ENCODE peak calls at places on chromosomes 5 and 9, in seven cellular contexts. One of them, this sample, is unnamed.

GRCh38 chr9:21252727-21253547 is 13.1 kb upstream of the IFNA14 start:
- DNase-seq in astrocyte of the spinal cord: peak
- DNase-seq in nephron progenitor cell: peak
- DNase-seq in epithelial cell of esophagus: peak
- DNase-seq in testis: peak
- DNase-seq in IMR-90: peak
- DNase-seq in stomach: no peak
- DNase-seq in this sample: peak

GRCh38 chr5:88190106-88190834 is 78.4 kb downstream of the TMEM161B start:
- DNase-seq in astrocyte of the spinal cord: no peak
- DNase-seq in nephron progenitor cell: no peak
- DNase-seq in epithelial cell of esophagus: peak
- DNase-seq in testis: no peak
- DNase-seq in IMR-90: no peak
- DNase-seq in stomach: no peak
- DNase-seq in this sample: no peak

GRCh38 chr5:143657814-143658395 is 154.1 kb upstream of the HMHB1 start:
- DNase-seq in astrocyte of the spinal cord: no peak
- DNase-seq in nephron progenitor cell: no peak
- DNase-seq in epithelial cell of esophagus: peak
- DNase-seq in testis: no peak
- DNase-seq in IMR-90: no peak
- DNase-seq in stomach: no peak
- DNase-seq in this sample: peak

GRCh38 chr5:40623480-40624420 is 56.0 kb upstream of the PTGER4 start:
- DNase-seq in astrocyte of the spinal cord: no peak
- DNase-seq in nephron progenitor cell: no peak
- DNase-seq in epithelial cell of esophagus: no peak
- DNase-seq in testis: no peak
- DNase-seq in IMR-90: no peak
- DNase-seq in stomach: no peak
- DNase-seq in this sample: no peak

GRCh38 chr5:117246386-117246785 is 671.8 kb upstream of the SEMA6A start:
- DNase-seq in astrocyte of the spinal cord: no peak
- DNase-seq in nephron progenitor cell: peak
- DNase-seq in epithelial cell of esophagus: no peak
- DNase-seq in testis: no peak
- DNase-seq in IMR-90: no peak
- DNase-seq in stomach: no peak
- DNase-seq in this sample: no peak

GRCh38 chr9:81317223-81317622 is 372.1 kb downstream of the TLE1 start:
- DNase-seq in astrocyte of the spinal cord: no peak
- DNase-seq in nephron progenitor cell: no peak
- DNase-seq in epithelial cell of esophagus: no peak
- DNase-seq in testis: no peak
- DNase-seq in IMR-90: no peak
- DNase-seq in stomach: no peak
- DNase-seq in this sample: no peak

GRCh38 chr9:108869092-108869725 is 7.1 kb downstream of the ACTL7A start:
- DNase-seq in astrocyte of the spinal cord: peak
- DNase-seq in nephron progenitor cell: no peak
- DNase-seq in epithelial cell of esophagus: peak
- DNase-seq in testis: no peak
- DNase-seq in IMR-90: peak
- DNase-seq in stomach: no peak
- DNase-seq in this sample: peak

GRCh38 chr9:27278374-27278773 is 18.6 kb downstream of the EQTN start:
- DNase-seq in astrocyte of the spinal cord: no peak
- DNase-seq in nephron progenitor cell: no peak
- DNase-seq in epithelial cell of esophagus: no peak
- DNase-seq in testis: no peak
- DNase-seq in IMR-90: no peak
- DNase-seq in stomach: no peak
- DNase-seq in this sample: peak

GRCh38 chr5:108193021-108193795 is 188.7 kb downstream of the FBXL17 start:
- DNase-seq in astrocyte of the spinal cord: peak
- DNase-seq in nephron progenitor cell: no peak
- DNase-seq in epithelial cell of esophagus: no peak
- DNase-seq in testis: no peak
- DNase-seq in IMR-90: peak
- DNase-seq in stomach: no peak
- DNase-seq in this sample: peak

GRCh38 chr5:137201876-137202275 is 297.2 kb downstream of the SPOCK1 start:
- DNase-seq in astrocyte of the spinal cord: peak
- DNase-seq in nephron progenitor cell: no peak
- DNase-seq in epithelial cell of esophagus: peak
- DNase-seq in testis: no peak
- DNase-seq in IMR-90: peak
- DNase-seq in stomach: no peak
- DNase-seq in this sample: peak

GRCh38 chr5:40165789-40166728 is 513.7 kb upstream of the PTGER4 start:
- DNase-seq in astrocyte of the spinal cord: peak
- DNase-seq in nephron progenitor cell: peak
- DNase-seq in epithelial cell of esophagus: peak
- DNase-seq in testis: no peak
- DNase-seq in IMR-90: peak
- DNase-seq in stomach: no peak
- DNase-seq in this sample: peak

GRCh38 chr5:10563132-10563939 is 534 bp upstream of the ANKRD33B start:
- DNase-seq in astrocyte of the spinal cord: no peak
- DNase-seq in nephron progenitor cell: no peak
- DNase-seq in epithelial cell of esophagus: peak
- DNase-seq in testis: no peak
- DNase-seq in IMR-90: peak
- DNase-seq in stomach: no peak
- DNase-seq in this sample: peak

GRCh38 chr5:178995341-178995690 is 196 bp upstream of the GRM6 start:
- DNase-seq in astrocyte of the spinal cord: no peak
- DNase-seq in nephron progenitor cell: no peak
- DNase-seq in epithelial cell of esophagus: no peak
- DNase-seq in testis: no peak
- DNase-seq in IMR-90: no peak
- DNase-seq in stomach: no peak
- DNase-seq in this sample: no peak

GRCh38 chr9:136978073-136978864 is 965 bp downstream of the PTGDS start:
- DNase-seq in astrocyte of the spinal cord: peak
- DNase-seq in nephron progenitor cell: peak
- DNase-seq in epithelial cell of esophagus: peak
- DNase-seq in testis: peak
- DNase-seq in IMR-90: peak
- DNase-seq in stomach: peak
- DNase-seq in this sample: peak

GRCh38 chr5:157266286-157267007 is 524 bp downstream of the CYFIP2 start:
- DNase-seq in astrocyte of the spinal cord: no peak
- DNase-seq in nephron progenitor cell: peak
- DNase-seq in epithelial cell of esophagus: no peak
- DNase-seq in testis: no peak
- DNase-seq in IMR-90: no peak
- DNase-seq in stomach: peak
- DNase-seq in this sample: no peak

GRCh38 chr9:112048924-112049785 is 125.9 kb downstream of the SUSD1 start:
- DNase-seq in astrocyte of the spinal cord: peak
- DNase-seq in nephron progenitor cell: no peak
- DNase-seq in epithelial cell of esophagus: no peak
- DNase-seq in testis: no peak
- DNase-seq in IMR-90: peak
- DNase-seq in stomach: peak
- DNase-seq in this sample: no peak

GRCh38 chr5:88690619-88691560 is 192.1 kb downstream of the MEF2C start:
- DNase-seq in astrocyte of the spinal cord: peak
- DNase-seq in nephron progenitor cell: peak
- DNase-seq in epithelial cell of esophagus: peak
- DNase-seq in testis: peak
- DNase-seq in IMR-90: peak
- DNase-seq in stomach: peak
- DNase-seq in this sample: peak

GRCh38 chr5:147611483-147611882 is 101.6 kb upstream of the DPYSL3 start:
- DNase-seq in astrocyte of the spinal cord: no peak
- DNase-seq in nephron progenitor cell: no peak
- DNase-seq in epithelial cell of esophagus: no peak
- DNase-seq in testis: no peak
- DNase-seq in IMR-90: no peak
- DNase-seq in stomach: no peak
- DNase-seq in this sample: no peak

GRCh38 chr5:112491257-112491656 is 72.2 kb upstream of the EPB41L4A start:
- DNase-seq in astrocyte of the spinal cord: no peak
- DNase-seq in nephron progenitor cell: no peak
- DNase-seq in epithelial cell of esophagus: peak
- DNase-seq in testis: no peak
- DNase-seq in IMR-90: peak
- DNase-seq in stomach: no peak
- DNase-seq in this sample: peak

GRCh38 chr9:3475300-3476020 is 50.3 kb downstream of the RFX3 start:
- DNase-seq in astrocyte of the spinal cord: no peak
- DNase-seq in nephron progenitor cell: no peak
- DNase-seq in epithelial cell of esophagus: no peak
- DNase-seq in testis: no peak
- DNase-seq in IMR-90: no peak
- DNase-seq in stomach: no peak
- DNase-seq in this sample: peak

GRCh38 chr5:133729800-133730199 is 117.5 kb upstream of the FSTL4 start:
- DNase-seq in astrocyte of the spinal cord: no peak
- DNase-seq in nephron progenitor cell: no peak
- DNase-seq in epithelial cell of esophagus: no peak
- DNase-seq in testis: no peak
- DNase-seq in IMR-90: no peak
- DNase-seq in stomach: no peak
- DNase-seq in this sample: no peak

GRCh38 chr5:133754575-133755169 is 142.3 kb upstream of the FSTL4 start:
- DNase-seq in astrocyte of the spinal cord: no peak
- DNase-seq in nephron progenitor cell: peak
- DNase-seq in epithelial cell of esophagus: peak
- DNase-seq in testis: peak
- DNase-seq in IMR-90: peak
- DNase-seq in stomach: peak
- DNase-seq in this sample: peak

GRCh38 chr9:85858351-85858750 is 82.6 kb upstream of the NAA35 start:
- DNase-seq in astrocyte of the spinal cord: no peak
- DNase-seq in nephron progenitor cell: no peak
- DNase-seq in epithelial cell of esophagus: no peak
- DNase-seq in testis: no peak
- DNase-seq in IMR-90: no peak
- DNase-seq in stomach: no peak
- DNase-seq in this sample: no peak
- TF ChIP-seq CTCF in astrocyte of the spinal cord: no peak
- TF ChIP-seq CTCF in nephron progenitor cell: no peak
- TF ChIP-seq CTCF in epithelial cell of esophagus: no peak
- TF ChIP-seq CTCF in testis: no peak
- TF ChIP-seq CTCF in IMR-90: no peak
- TF ChIP-seq CTCF in stomach: no peak
- TF ChIP-seq CTCF in this sample: no peak

DNA sequence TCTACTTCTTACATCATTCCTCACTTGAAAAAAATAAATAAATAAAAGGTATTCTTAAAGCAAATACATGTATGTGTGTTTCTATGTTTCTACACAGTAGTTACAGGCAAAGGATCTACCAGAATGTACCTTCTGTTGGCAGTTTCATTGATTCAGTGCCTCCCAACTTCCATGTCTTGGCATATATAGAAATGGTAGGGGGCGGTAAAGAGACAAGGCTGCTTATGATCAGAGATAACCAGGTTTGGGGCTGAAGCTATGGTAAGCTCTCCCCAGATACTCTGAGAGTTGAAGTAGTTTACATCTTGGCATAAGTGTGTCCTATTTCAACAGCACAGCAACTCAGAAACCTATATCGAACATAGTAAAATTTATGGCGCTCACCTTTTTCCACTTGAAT is 1075.4 kb upstream of the C9orf72 start:
- DNase-seq in astrocyte of the spinal cord: no peak
- DNase-seq in nephron progenitor cell: no peak
- DNase-seq in epithelial cell of esophagus: peak
- DNase-seq in testis: no peak
- DNase-seq in IMR-90: no peak
- DNase-seq in stomach: no peak
- DNase-seq in this sample: peak
- TF ChIP-seq CTCF in astrocyte of the spinal cord: peak
- TF ChIP-seq CTCF in nephron progenitor cell: no peak
- TF ChIP-seq CTCF in epithelial cell of esophagus: peak
- TF ChIP-seq CTCF in testis: no peak
- TF ChIP-seq CTCF in IMR-90: no peak
- TF ChIP-seq CTCF in stomach: no peak
- TF ChIP-seq CTCF in this sample: no peak

DNA sequence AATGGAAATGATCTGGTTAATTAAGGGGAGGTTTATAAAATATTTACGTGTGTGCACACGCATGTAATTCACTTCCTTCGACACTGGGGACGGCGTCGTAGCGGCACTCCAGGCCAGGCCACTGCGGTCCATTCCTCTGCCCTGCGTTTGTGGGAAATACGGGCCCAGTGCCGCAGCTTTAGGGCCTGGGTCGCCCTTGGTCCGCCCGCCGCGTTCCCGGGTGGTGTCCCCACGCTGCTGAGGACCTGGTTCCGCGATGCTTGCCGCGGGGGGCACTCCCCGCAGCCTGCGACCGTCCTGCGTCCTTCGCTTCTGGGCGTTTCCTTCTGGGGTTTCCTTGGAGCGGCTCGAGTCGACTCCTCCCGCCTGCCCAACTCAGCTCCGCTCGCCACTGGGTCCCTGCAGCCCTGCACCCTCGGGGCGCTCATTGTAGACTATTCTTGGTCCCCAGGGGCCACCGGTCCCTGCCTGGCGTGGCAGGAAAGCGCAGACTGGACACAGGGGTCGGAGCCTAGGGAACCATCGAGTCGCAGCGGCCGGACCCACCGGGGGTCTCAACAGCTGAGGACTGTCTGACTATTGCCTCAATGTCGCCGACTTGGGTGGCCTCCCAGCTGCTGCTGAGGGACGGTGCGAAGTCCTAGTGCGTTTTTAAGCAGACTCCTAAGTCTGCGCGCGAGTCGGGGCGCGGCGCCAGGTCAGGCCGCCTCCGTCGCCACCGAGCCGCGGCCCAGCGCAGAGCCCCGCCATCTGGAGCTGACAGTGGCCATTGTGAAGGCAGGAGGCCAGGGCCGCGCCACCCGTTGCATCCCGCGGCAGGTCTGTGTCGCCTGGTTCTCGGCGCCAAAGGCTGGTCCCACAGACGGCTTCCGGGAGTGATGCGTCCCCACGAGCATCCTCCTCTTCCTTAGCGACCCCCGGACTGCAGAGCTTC is 4.4 kb upstream of the IRX1 start:
- DNase-seq in astrocyte of the spinal cord: no peak
- DNase-seq in nephron progenitor cell: peak
- DNase-seq in epithelial cell of esophagus: no peak
- DNase-seq in testis: no peak
- DNase-seq in IMR-90: no peak
- DNase-seq in stomach: no peak
- DNase-seq in this sample: no peak
- TF ChIP-seq CTCF in astrocyte of the spinal cord: no peak
- TF ChIP-seq CTCF in nephron progenitor cell: peak
- TF ChIP-seq CTCF in epithelial cell of esophagus: peak
- TF ChIP-seq CTCF in testis: no peak
- TF ChIP-seq CTCF in IMR-90: no peak
- TF ChIP-seq CTCF in stomach: no peak
- TF ChIP-seq CTCF in this sample: no peak

DNA sequence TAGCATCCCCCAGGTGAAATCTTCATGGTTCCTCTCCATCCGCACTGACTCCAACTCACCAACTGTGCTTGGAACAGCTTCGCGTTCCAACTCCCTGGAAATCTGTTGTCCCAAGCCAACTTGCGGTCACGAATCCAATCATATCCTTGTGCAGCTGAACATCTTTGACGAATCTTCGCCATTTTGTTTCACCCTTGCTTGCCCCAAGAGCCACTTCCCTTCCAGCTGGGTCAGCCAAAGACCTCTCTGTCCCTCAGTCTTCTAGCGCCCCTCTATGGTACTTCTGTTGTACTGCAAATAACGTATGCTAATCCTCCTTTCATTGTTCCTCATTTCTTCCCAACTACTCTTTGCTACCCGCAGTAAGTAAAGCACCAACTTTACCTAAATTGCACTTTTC is 61.0 kb upstream of the TARS1 start:
- DNase-seq in astrocyte of the spinal cord: no peak
- DNase-seq in nephron progenitor cell: peak
- DNase-seq in epithelial cell of esophagus: peak
- DNase-seq in testis: peak
- DNase-seq in IMR-90: peak
- DNase-seq in stomach: no peak
- DNase-seq in this sample: peak
- TF ChIP-seq CTCF in astrocyte of the spinal cord: peak
- TF ChIP-seq CTCF in nephron progenitor cell: peak
- TF ChIP-seq CTCF in epithelial cell of esophagus: peak
- TF ChIP-seq CTCF in testis: no peak
- TF ChIP-seq CTCF in IMR-90: peak
- TF ChIP-seq CTCF in stomach: no peak
- TF ChIP-seq CTCF in this sample: peak

This sample was measured in MCF 10A.